ENCODE peak calls at places on chromosomes 4 and X, in five cellular contexts. R is endodermal cell, U is hepatocyte, X is PC-3, O is heart left ventricle. S is an unnamed sample.

GRCh38 chr4:108751321-108751720 is 11.5 kb downstream of the ETNPPL start:
- DNase-seq in X (no peak), O (no peak), U (no peak), R (no peak), S (no peak)

GRCh38 chrX:101744085-101744484 is 84.4 kb upstream of the ARMCX2 start:
- DNase-seq in O (no peak), R (no peak), X (no peak), U (no peak), S (no peak)

GRCh38 chr4:38728651-38729141 is 54.1 kb downstream of the TLR10 start:
- DNase-seq in O (no peak), U (peak; percentile 13), R (peak; percentile 80), X (peak; percentile 67), S (peak; percentile 97)

GRCh38 chr4:14621731-14622459 is 380.4 kb upstream of the CPEB2 start:
- DNase-seq in O (no peak), R (no peak), X (no peak), U (no peak), S (no peak)

GRCh38 chrX:105823092-105823454 is 734 bp downstream of the NRK start:
- DNase-seq in U (no peak), O (no peak), R (no peak), X (no peak), S (no peak)

GRCh38 chr4:52028970-52029369 is 8.8 kb upstream of the LRRC66 start:
- DNase-seq in U (no peak), R (no peak), X (peak; percentile 96), O (no peak), S (no peak)

GRCh38 chrX:31228909-31229308 is 157.1 kb upstream of the FTHL17 start:
- DNase-seq in O (no peak), U (no peak), R (no peak), X (no peak), S (no peak)

GRCh38 chrX:21666679-21667078 is 8.5 kb upstream of the KLHL34 start:
- DNase-seq in R (no peak), X (peak; percentile 81), O (no peak), U (no peak), S (no peak)

GRCh38 chr4:31645211-31645610 is 925.0 kb downstream of the PCDH7 start:
- DNase-seq in O (no peak), R (no peak), U (no peak), X (no peak), S (no peak)

GRCh38 chrX:46811101-46811500 is 25.7 kb upstream of the RP2 start:
- DNase-seq in X (peak; percentile 32), R (no peak), U (no peak), O (no peak), S (no peak)

GRCh38 chrX:40140706-40141499 is 43.1 kb upstream of the BCOR start:
- DNase-seq in X (no peak), O (no peak), R (peak; percentile 72), U (no peak), S (no peak)

GRCh38 chr4:153393397-153393796 is 48.9 kb downstream of the MND1 start:
- DNase-seq in U (peak; percentile 25), O (no peak), R (no peak), X (peak; percentile 19), S (no peak)

GRCh38 chr4:148442830-148443549 is 776 bp upstream of the NR3C2 start:
- DNase-seq in R (no peak), O (no peak), U (no peak), X (no peak), S (no peak)

GRCh38 chr4:126899382-126899801 is 733.4 kb upstream of the INTU start:
- DNase-seq in R (no peak), O (peak; percentile 58), X (peak; percentile 26), U (no peak), S (no peak)

DNA sequence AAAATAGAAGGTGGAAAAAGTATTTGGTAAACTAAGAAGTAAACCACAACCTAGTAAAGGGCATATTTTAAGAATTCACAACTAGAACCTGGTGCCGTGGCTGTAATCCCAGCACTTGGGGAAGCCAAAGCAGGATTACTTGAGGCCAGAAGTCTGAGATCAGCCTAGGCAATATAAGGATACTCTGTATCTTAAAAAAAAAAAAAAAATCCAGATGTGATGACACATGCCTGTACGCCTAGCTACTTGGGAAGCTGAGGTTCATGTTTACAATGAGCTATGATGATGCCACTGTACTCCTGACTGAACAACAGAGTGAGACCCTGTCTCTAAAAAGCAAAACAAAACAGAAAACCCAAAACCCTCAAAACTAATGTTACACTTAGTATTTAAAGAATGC is 294.9 kb upstream of the ZCCHC13 start:
- DNase-seq in X (no peak), R (no peak), O (no peak), U (no peak), S (no peak)
- H3K27ac ChIP-seq in X (no peak overlapping the region), R (no peak overlapping the region), O (no peak overlapping the region), U (peak overlapping the region; percentile 1), S (no peak overlapping the region)

GRCh38 chr4:118337954-118338353 is 14.8 kb downstream of the PRSS12 start:
- DNase-seq in U (no peak), X (peak; percentile 23), R (no peak), O (no peak), S (no peak)

GRCh38 chr4:118338981-118339765 is 13.6 kb downstream of the PRSS12 start:
- DNase-seq in X (peak; percentile 55), R (no peak), U (no peak), O (no peak), S (peak; percentile 5)

GRCh38 chr4:118343501-118343900 is 9.3 kb downstream of the PRSS12 start:
- DNase-seq in O (no peak), U (no peak), X (no peak), R (no peak), S (no peak)

GRCh38 chr4:118338518-118338917 is 14.3 kb downstream of the PRSS12 start:
- DNase-seq in R (no peak), X (no peak), O (no peak), U (no peak), S (no peak)

DNA sequence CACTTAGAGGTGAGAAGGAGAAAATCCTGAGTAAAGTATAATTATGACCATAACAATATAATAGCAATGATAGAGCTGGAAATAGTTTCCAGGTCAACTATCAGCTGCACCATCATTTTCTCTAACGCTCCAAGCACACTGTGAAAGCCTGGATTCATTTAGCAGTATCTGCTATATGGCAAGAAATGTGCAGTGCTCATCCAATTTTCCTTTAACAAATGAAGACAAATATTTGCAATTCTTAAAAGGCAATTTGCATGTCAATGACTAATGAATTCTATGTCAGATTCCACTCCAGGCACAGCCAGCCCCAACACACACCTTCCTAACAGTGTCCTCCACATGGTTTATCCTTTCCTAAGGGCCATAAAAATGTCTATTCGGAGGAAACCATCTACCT is 12.7 kb downstream of the PRSS12 start:
- DNase-seq in O (no peak), U (no peak), X (no peak), R (no peak), S (no peak)
- H3K27ac ChIP-seq in O (no peak overlapping the region), U (no peak overlapping the region), X (peak overlapping the region; percentile 60), R (no peak overlapping the region), S (no peak overlapping the region)

GRCh38 chr4:76610751-76611150 is 175.7 kb downstream of the SHROOM3 start:
- DNase-seq in R (peak; percentile 55), U (no peak), X (no peak), O (no peak), S (peak; percentile 21)

GRCh38 chr4:76605099-76605563 is 170.1 kb downstream of the SHROOM3 start:
- DNase-seq in X (no peak), O (no peak), U (no peak), R (no peak), S (no peak)

GRCh38 chr4:76607846-76608245 is 172.8 kb downstream of the SHROOM3 start:
- DNase-seq in U (no peak), O (no peak), X (no peak), R (no peak), S (no peak)

GRCh38 chr4:76607266-76607799 is 172.3 kb downstream of the SHROOM3 start:
- DNase-seq in O (no peak), X (no peak), U (no peak), R (peak; percentile 12), S (no peak)

GRCh38 chr4:76606662-76607265 is 171.7 kb downstream of the SHROOM3 start:
- DNase-seq in R (no peak), U (peak; percentile 43), X (no peak), O (no peak), S (no peak)
- H3K27ac ChIP-seq in R (peak overlapping the region; percentile 14), U (peak overlapping the region; percentile 21), X (no peak overlapping the region), O (no peak overlapping the region), S (no peak overlapping the region)

GRCh38 chr4:5371415-5372190 is 320.3 kb downstream of the STK32B start:
- DNase-seq in R (no peak), X (peak; percentile 88), O (no peak), U (no peak), S (no peak)
- H3K27ac ChIP-seq in R (no peak overlapping the region), X (peak overlapping the region; percentile 99), O (no peak overlapping the region), U (no peak overlapping the region), S (no peak overlapping the region)

GRCh38 chrX:45527834-45528233 is 327.2 kb upstream of the DIPK2B start:
- DNase-seq in X (no peak), R (no peak), U (no peak), O (no peak), S (no peak)
- H3K27ac ChIP-seq in X (no peak overlapping the region), R (no peak overlapping the region), U (no peak overlapping the region), O (no peak overlapping the region), S (no peak overlapping the region)

DNA sequence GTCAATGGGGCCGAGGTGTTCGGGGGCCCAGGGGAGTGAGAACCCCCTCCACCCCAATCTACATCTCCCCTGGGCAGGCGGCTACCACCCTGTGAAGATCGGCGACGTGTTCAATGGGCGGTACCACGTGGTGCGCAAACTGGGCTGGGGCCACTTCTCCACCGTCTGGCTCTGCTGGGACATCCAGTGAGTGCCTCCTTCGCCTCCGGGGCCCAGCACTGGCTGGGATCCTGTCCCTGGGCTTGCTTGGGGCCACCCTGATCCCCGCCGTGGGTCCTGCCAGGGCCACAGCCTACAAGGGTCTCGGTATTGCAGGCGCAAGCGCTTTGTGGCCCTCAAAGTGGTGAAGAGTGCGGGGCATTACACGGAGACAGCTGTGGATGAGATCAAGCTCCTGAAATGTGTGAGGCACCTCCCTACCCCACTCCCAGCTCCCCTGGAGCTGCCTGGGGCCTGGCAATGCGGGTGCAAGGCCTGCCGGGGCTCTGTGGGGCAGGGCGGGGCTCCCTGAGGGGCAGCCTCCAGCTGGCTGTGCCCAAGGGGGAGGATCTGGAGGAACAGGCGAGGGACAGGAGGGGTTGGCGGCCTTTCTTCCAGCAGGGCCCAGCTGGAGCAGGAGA is 697 bp downstream of the SRPK3 start:
- DNase-seq in U (no peak), X (no peak), R (no peak), O (peak; percentile 24), S (peak; percentile 16)
- H3K27ac ChIP-seq in U (no peak overlapping the region), X (no peak overlapping the region), R (no peak overlapping the region), O (peak overlapping the region; percentile 88), S (no peak overlapping the region)

GRCh38 chrX:123731258-123731986 is 1.4 kb downstream of the THOC2 start:
- DNase-seq in R (no peak), U (peak; percentile 16), X (peak; percentile 24), O (no peak), S (peak; percentile 8)
- H3K27ac ChIP-seq in R (no peak overlapping the region), U (peak overlapping the region; percentile 94), X (peak overlapping the region; percentile 72), O (peak overlapping the region; percentile 82), S (peak overlapping the region; percentile 81)

S was measured in small intestine.